ENCODE peak calls at places on chromosomes 12 and 14, in four cellular contexts. N, I, Q and D are unnamed samples. For H4K20me1, the result is how much of the 10 kb centered on the place peaks cover.

GRCh38 chr12:77116277-77116676 is 50.9 kb upstream of the E2F7 start:
- DNase-seq in Q (peak), N (peak), I (no peak), D (no peak)

GRCh38 chr14:54189358-54190354 is 207.2 kb upstream of the CDKN3 start:
- DNase-seq in N (peak), I (peak), Q (peak), D (no peak)

GRCh38 chr12:54997914-54998507 is 13.4 kb upstream of the TESPA1 start:
- DNase-seq in I (no peak), N (no peak), Q (no peak), D (no peak)

GRCh38 chr14:100609941-100610391 is 22.7 kb upstream of the BEGAIN start:
- DNase-seq in I (no peak), N (no peak), Q (no peak), D (no peak)

GRCh38 chr14:36066636-36067035 is 109.9 kb downstream of the PTCSC3 start:
- DNase-seq in I (no peak), N (no peak), Q (peak), D (peak)

GRCh38 chr12:126770188-126770587 is 1496.8 kb upstream of the TMEM132C start:
- DNase-seq in Q (no peak), I (no peak), N (no peak), D (no peak)

GRCh38 chr12:54411398-54412241 is 7.4 kb downstream of the ITGA5 start:
- DNase-seq in Q (peak), N (peak), I (peak), D (peak)

GRCh38 chr12:108367436-108367835 is 28.3 kb upstream of the CMKLR1 start:
- DNase-seq in Q (peak), N (peak), I (no peak), D (no peak)

GRCh38 chr12:54993181-54993835 is 8.7 kb upstream of the TESPA1 start:
- DNase-seq in N (peak), Q (peak), I (peak), D (peak)

GRCh38 chr12:46553911-46554310 is 181.3 kb upstream of the SLC38A2 start:
- DNase-seq in N (peak), I (no peak), Q (peak), D (no peak)

DNA sequence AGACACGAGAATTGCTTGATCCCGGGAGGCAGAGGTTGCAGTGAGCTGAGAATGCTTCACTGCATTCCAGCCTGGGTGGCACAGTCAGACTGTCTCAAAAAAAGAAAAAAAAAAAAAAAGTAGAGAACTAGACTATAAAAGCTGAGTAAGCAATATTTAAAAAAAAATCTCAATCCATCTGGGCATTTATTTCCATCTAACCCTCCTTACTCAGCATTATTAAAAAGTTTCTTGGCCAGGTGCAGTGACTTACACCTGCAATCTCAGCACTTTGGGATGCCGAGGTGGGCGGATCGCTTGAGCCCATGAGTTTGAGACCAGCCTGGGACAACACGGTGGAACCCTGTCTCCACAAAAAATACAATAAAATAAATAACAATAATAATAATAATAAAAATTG is 4.5 kb downstream of the SUPT16H start:
- DNase-seq in N (no peak), I (no peak), Q (no peak), D (no peak)
- H4K20me1 ChIP-seq in N (half or more), I (under half), Q (under half), D (under half)

GRCh38 chr14:105581551-105582341 is 55.4 kb downstream of the TMEM121 start:
- DNase-seq in I (no peak), N (no peak), Q (no peak), D (no peak)
- H3K9ac ChIP-seq in I (no peak), N (no peak), Q (no peak), D (no peak)

GRCh38 chr12:96235497-96235826 is 41.3 kb downstream of the ELK3 start:
- DNase-seq in I (no peak), Q (no peak), N (no peak), D (no peak)
- H4K20me1 ChIP-seq in I (under half), Q (under half), N (half or more), D (under half)

GRCh38 chr12:88035907-88036289 is 6.7 kb upstream of the C12orf50 start:
- DNase-seq in N (no peak), Q (no peak), I (peak), D (no peak)
- H3K9ac ChIP-seq in N (peak), Q (peak), I (peak), D (peak)

DNA sequence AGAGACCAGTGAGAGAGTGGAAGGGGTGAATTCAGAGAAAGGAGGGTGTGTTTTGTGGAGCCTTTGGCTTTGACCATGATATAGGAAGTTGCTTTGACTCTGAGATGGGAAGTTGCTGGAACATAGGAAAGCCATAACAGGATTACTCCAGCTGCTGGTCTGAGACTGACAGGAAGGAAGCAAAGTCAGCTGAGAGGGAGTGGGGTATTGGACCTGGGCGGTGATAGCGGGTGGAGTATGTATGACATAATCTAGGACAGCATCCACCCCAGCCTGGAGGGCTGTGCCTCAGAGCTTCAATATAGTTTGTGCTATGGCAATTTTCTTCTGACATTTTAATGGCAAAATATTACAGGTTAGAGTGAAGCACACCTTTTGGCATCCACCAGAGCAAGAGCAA is 324.4 kb downstream of the PDZRN4 start:
- DNase-seq in N (no peak), I (no peak), Q (no peak), D (no peak)
- H4K20me1 ChIP-seq in N (under half), I (under half), Q (under half), D (under half)

DNA sequence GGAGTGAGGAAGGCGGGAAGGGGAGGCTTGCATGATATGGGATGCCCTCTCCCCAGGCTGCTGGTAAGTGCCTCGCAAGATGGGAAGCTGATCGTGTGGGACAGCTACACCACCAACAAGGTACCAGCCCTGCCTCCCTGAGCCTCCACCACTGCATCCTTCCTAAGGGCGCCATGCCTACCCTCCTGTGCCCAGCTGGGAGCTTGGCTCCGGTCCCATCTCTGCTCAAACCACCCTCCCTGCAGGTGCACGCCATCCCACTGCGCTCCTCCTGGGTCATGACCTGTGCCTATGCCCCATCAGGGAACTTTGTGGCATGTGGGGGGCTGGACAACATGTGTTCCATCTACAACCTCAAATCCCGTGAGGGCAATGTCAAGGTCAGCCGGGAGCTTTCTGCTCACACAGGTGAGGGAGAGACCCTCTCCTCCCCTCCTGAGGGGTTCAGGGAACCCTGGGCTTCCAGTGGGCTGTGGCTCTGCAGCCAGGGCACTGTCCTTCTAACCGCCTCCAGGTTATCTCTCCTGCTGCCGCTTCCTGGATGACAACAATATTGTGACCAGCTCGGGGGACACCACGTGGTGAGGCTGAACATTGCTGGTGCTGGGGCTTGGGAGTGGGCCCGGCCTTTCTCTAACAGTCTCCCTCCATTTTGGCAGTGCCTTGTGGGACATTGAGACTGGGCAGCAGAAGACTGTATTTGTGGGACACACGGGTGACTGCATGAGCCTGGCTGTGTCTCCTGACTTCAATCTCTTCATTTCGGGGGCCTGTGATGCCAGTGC is 2.6 kb downstream of the GNB3 start:
- DNase-seq in I (peak), Q (no peak), N (no peak), D (no peak)
- H3K9ac ChIP-seq in I (no peak), Q (no peak), N (no peak), D (no peak)

GRCh38 chr14:105858676-105859025 is 332.3 kb downstream of the TMEM121 start:
- DNase-seq in N (no peak), I (no peak), Q (no peak), D (no peak)
- H4K20me1 ChIP-seq in N (under half), I (under half), Q (under half), D (under half)

GRCh38 chr12:111437816-111438454 is 32.2 kb downstream of the SH2B3 start:
- DNase-seq in I (peak), N (peak), Q (peak), D (peak)
- H3K9ac ChIP-seq in I (no peak), N (peak), Q (peak), D (no peak)

GRCh38 chr14:102196008-102196407 is 56.3 kb downstream of the WDR20 start:
- DNase-seq in N (no peak), Q (no peak), I (no peak), D (no peak)
- H4K20me1 ChIP-seq in N (half or more), Q (under half), I (under half), D (under half)

DNA sequence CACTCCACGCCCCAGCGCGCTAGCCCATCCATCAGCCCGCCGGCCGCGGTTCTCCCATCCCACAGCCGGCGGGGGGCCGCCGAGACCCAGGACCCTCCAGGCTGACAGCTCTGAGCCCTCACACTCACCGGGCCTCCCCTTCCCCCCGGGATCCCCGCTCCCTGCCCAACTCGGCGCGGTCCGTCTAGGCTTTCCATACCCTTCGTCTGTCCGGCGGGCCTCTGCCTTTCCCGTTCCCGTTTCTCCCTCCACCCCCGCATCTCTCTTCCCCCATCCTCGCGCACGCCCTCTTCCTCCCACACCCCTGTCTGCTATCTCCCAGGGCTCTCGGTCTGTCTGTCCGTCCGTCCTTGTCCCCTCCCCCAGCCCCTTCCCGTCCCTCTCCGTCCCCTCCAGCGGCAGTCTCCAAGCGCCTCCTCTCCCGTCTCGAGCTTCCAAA is 719 bp downstream of the ZFHX2 start:
- DNase-seq in I (peak), N (no peak), Q (peak), D (no peak)
- H3K9ac ChIP-seq in I (no peak), N (peak), Q (peak), D (peak)